ENCODE peak calls at places on chromosomes 11 and 22, in eight cellular contexts. J is activated CD4-positive, alpha-beta T cell treated with anti-CD3 and anti-CD28 coated beads, Interleukin-2, amount 50 U/mL, for 1 hour; P is stimulated activated CD4-positive, alpha-beta T cell treated with anti-CD3 and anti-CD28 coated beads, Interleukin-15, amount 100 ng/mL, for 1 hour; K is HuH-7.5; Y is GM13977; L is IMR-90; F is NCI-H1105 treated with DMSO at 0.1 percent for 48 hours; M is occipital lobe. N is an unnamed sample.

GRCh38 chr11:70265341-70265740 is 5.1 kb upstream of the PPFIA1 start:
- DNase-seq in J (no peak), P (no peak), K (no peak), Y (no peak), L (no peak), F (no peak), M (no peak), N (no peak)

GRCh38 chr11:69167916-69168691 is 12.4 kb downstream of the SMIM38 start:
- DNase-seq in J (no peak), P (no peak), K (no peak), Y (no peak), L (peak), F (no peak), M (no peak), N (peak)

GRCh38 chr11:83238111-83238510 is 44.6 kb downstream of the ANKRD42 start:
- DNase-seq in J (no peak), P (no peak), K (no peak), Y (no peak), L (peak), F (no peak), M (no peak), N (peak)

GRCh38 chr11:47394322-47395224 is 13.8 kb upstream of the SLC39A13 start:
- DNase-seq in J (peak), P (peak), K (no peak), Y (peak), L (peak), F (no peak), M (no peak), N (no peak)

GRCh38 chr11:120060512-120060911 is 77.4 kb downstream of the TRIM29 start:
- DNase-seq in J (no peak), P (no peak), K (no peak), Y (no peak), L (no peak), F (no peak), M (no peak), N (no peak)

GRCh38 chr11:117000039-117000740 is 98.0 kb downstream of the SIK3 start:
- DNase-seq in J (no peak), P (no peak), K (no peak), Y (no peak), L (no peak), F (peak), M (no peak), N (no peak)

GRCh38 chr22:42696331-42696967 is 24.2 kb downstream of the A4GALT start:
- DNase-seq in J (no peak), P (no peak), K (no peak), Y (no peak), L (no peak), F (no peak), M (no peak), N (no peak)

GRCh38 chr11:66267379-66268209 is 845 bp upstream of the RAB1B start:
- DNase-seq in J (peak), P (peak), K (peak), Y (peak), L (peak), F (peak), M (peak), N (peak)

GRCh38 chr22:47281126-47282106 is 519.0 kb downstream of the TBC1D22A start:
- DNase-seq in J (no peak), P (no peak), K (no peak), Y (no peak), L (peak), F (peak), M (no peak), N (peak)

GRCh38 chr22:41094036-41094435 is 1.6 kb downstream of the EP300 start:
- DNase-seq in J (no peak), P (no peak), K (peak), Y (no peak), L (peak), F (peak), M (no peak), N (peak)

GRCh38 chr11:119696378-119697157 is 32.4 kb downstream of the NECTIN1 start:
- DNase-seq in J (no peak), P (no peak), K (no peak), Y (no peak), L (no peak), F (peak), M (no peak), N (no peak)

GRCh38 chr22:23522642-23523251 is 57.3 kb downstream of the IGLL1 start:
- DNase-seq in J (no peak), P (no peak), K (peak), Y (no peak), L (no peak), F (no peak), M (no peak), N (no peak)

GRCh38 chr22:26479792-26480610 is 3.6 kb downstream of the HPS4 start:
- DNase-seq in J (no peak), P (no peak), K (no peak), Y (no peak), L (no peak), F (peak), M (no peak), N (no peak)

GRCh38 chr11:46321757-46322156 is 25.5 kb upstream of the DGKZ start:
- DNase-seq in J (no peak), P (no peak), K (no peak), Y (no peak), L (no peak), F (no peak), M (no peak), N (peak)

GRCh38 chr11:3049430-3050243 is 7.6 kb downstream of the CARS1 start:
- DNase-seq in J (peak), P (peak), K (no peak), Y (peak), L (peak), F (no peak), M (peak), N (peak)

GRCh38 chr11:33317662-33318061 is 60.5 kb downstream of the HIPK3 start:
- DNase-seq in J (no peak), P (no peak), K (no peak), Y (no peak), L (peak), F (no peak), M (no peak), N (peak)

GRCh38 chr11:64754124-64754918 is 5.5 kb downstream of the PYGM start:
- DNase-seq in J (no peak), P (no peak), K (no peak), Y (no peak), L (no peak), F (no peak), M (no peak), N (no peak)

GRCh38 chr22:19879996-19880785 is 25.5 kb upstream of the GNB1L start:
- DNase-seq in J (no peak), P (no peak), K (no peak), Y (no peak), L (no peak), F (no peak), M (no peak), N (no peak)

GRCh38 chr22:45304971-45305370 is 4.8 kb upstream of the FAM118A start:
- DNase-seq in J (no peak), P (no peak), K (no peak), Y (no peak), L (no peak), F (no peak), M (no peak), N (no peak)

GRCh38 chr11:488992-489391 is 18.1 kb downstream of the RNH1 start:
- DNase-seq in J (no peak), P (no peak), K (no peak), Y (no peak), L (no peak), F (no peak), M (no peak), N (no peak)

GRCh38 chr11:61587951-61588695 is 7.2 kb upstream of the SYT7 start:
- DNase-seq in J (peak), P (peak), K (peak), Y (peak), L (no peak), F (peak), M (no peak), N (peak)

GRCh38 chr22:32708835-32709234 is 92.7 kb upstream of the TIMP3 start:
- DNase-seq in J (no peak), P (no peak), K (no peak), Y (no peak), L (peak), F (no peak), M (no peak), N (peak)

GRCh38 chr11:3080733-3081385 is 23.6 kb upstream of the CARS1 start:
- DNase-seq in J (no peak), P (no peak), K (no peak), Y (no peak), L (no peak), F (no peak), M (no peak), N (no peak)

GRCh38 chr11:74462009-74462408 is 5.3 kb downstream of the KCNE3 start:
- DNase-seq in J (no peak), P (no peak), K (peak), Y (no peak), L (no peak), F (no peak), M (no peak), N (peak)

GRCh38 chr11:67647471-67647870 is 3.1 kb downstream of the ACY3 start:
- DNase-seq in J (no peak), P (no peak), K (no peak), Y (no peak), L (no peak), F (no peak), M (no peak), N (no peak)

GRCh38 chr22:49659281-49659923 is 168.3 kb downstream of the BRD1 start:
- DNase-seq in J (no peak), P (no peak), K (no peak), Y (no peak), L (no peak), F (no peak), M (no peak), N (no peak)

GRCh38 chr11:104405277-104405676 is 241.3 kb upstream of the PDGFD start:
- DNase-seq in J (no peak), P (no peak), K (no peak), Y (no peak), L (no peak), F (no peak), M (no peak), N (no peak)

GRCh38 chr11:85595285-85595884 is 31.8 kb downstream of the DLG2 start:
- DNase-seq in J (no peak), P (no peak), K (peak), Y (peak), L (peak), F (peak), M (no peak), N (peak)

GRCh38 chr22:16963189-16963945 is 44.7 kb downstream of the GAB4 start:
- DNase-seq in J (no peak), P (no peak), K (no peak), Y (no peak), L (no peak), F (no peak), M (no peak), N (no peak)

N was measured in fibroblast of mammary gland.